ENCODE peak calls at places on chromosomes 1 and 21, in seven cellular contexts. D, M, H, G, Z, J and E are unnamed samples.

GRCh38 chr1:55329091-55329490 is 113.9 kb upstream of the USP24 start:
- DNase-seq in G (peak; percentile 31), J (no peak), D (no peak), M (no peak), H (no peak), Z (no peak), E (no peak)

GRCh38 chr1:235953801-235954200 is 87.1 kb upstream of the LYST start:
- DNase-seq in H (no peak), M (no peak), Z (no peak), D (peak; percentile 48), G (no peak), J (no peak), E (no peak)

GRCh38 chr1:41773144-41773571 is 145.6 kb downstream of the HIVEP3 start:
- DNase-seq in D (peak; percentile 73), Z (no peak), G (no peak), J (no peak), M (no peak), H (no peak), E (no peak)

GRCh38 chr1:63773815-63774616 is at the start of gene ROR1:
- DNase-seq in D (peak; percentile 87), G (peak; percentile 82), Z (no peak), J (peak; percentile 89), M (peak; percentile 73), H (peak; percentile 96), E (peak; percentile 94)

GRCh38 chr1:98104285-98104684 is 183.5 kb upstream of the DPYD start:
- DNase-seq in Z (no peak), H (no peak), D (peak; percentile 62), J (no peak), M (no peak), G (no peak), E (no peak)

GRCh38 chr1:151739590-151740355 is 18.5 kb downstream of the RIIAD1 start:
- DNase-seq in D (peak; percentile 91), G (no peak), M (no peak), J (peak; percentile 50), H (no peak), Z (no peak), E (no peak)

GRCh38 chr1:26190373-26190987 is at the start of gene CATSPER4:
- DNase-seq in J (no peak), G (no peak), H (no peak), M (peak; percentile 24), Z (no peak), D (no peak), E (no peak)

GRCh38 chr1:3335754-3336640 is 118.5 kb upstream of the ARHGEF16 start:
- DNase-seq in J (no peak), D (no peak), G (no peak), Z (no peak), M (no peak), H (no peak), E (no peak)

GRCh38 chr1:119336738-119337315 is 31.8 kb upstream of the HAO2 start:
- DNase-seq in J (no peak), G (no peak), D (no peak), M (no peak), H (no peak), Z (no peak), E (no peak)

GRCh38 chr1:9825101-9826074 is 1.6 kb upstream of the CLSTN1 start:
- DNase-seq in G (peak; percentile 77), M (no peak), J (peak; percentile 90), Z (peak; percentile 45), H (peak; percentile 87), D (peak; percentile 93), E (peak; percentile 92)

GRCh38 chr1:68819190-68819829 is 322.4 kb upstream of the DEPDC1 start:
- DNase-seq in J (no peak), G (no peak), H (no peak), Z (no peak), D (peak; percentile 5), M (no peak), E (no peak)

GRCh38 chr1:154448271-154448905 is 43.2 kb downstream of the IL6R start:
- DNase-seq in M (no peak), J (no peak), G (no peak), Z (no peak), H (no peak), D (no peak), E (no peak)

GRCh38 chr1:11534846-11535245 is 55.9 kb downstream of the DISP3 start:
- DNase-seq in G (no peak), H (no peak), J (no peak), M (no peak), D (no peak), Z (no peak), E (peak; percentile 71)

GRCh38 chr1:10692401-10693021 is 103.9 kb downstream of the CASZ1 start:
- DNase-seq in M (peak; percentile 82), G (no peak), J (peak; percentile 86), Z (peak; percentile 27), H (no peak), D (peak; percentile 66), E (no peak)

GRCh38 chr1:160607051-160608032 is 28.0 kb upstream of the CD84 start:
- DNase-seq in Z (peak; percentile 50), J (peak; percentile 55), D (peak; percentile 88), M (peak; percentile 93), H (no peak), G (peak; percentile 59), E (no peak)

GRCh38 chr1:65003316-65003664 is 36.9 kb upstream of the JAK1 start:
- DNase-seq in J (no peak), G (no peak), H (no peak), D (no peak), Z (no peak), M (no peak), E (no peak)

GRCh38 chr1:231161711-231162299 is at the start of gene TRIM67:
- DNase-seq in M (no peak), Z (no peak), D (no peak), J (no peak), G (peak; percentile 46), H (no peak), E (no peak)

GRCh38 chr1:40450491-40451237 is 388 bp downstream of the ZFP69B start:
- DNase-seq in D (peak; percentile 54), G (peak; percentile 5), M (peak; percentile 69), Z (peak; percentile 66), H (peak; percentile 79), J (peak; percentile 33), E (no peak)

GRCh38 chr1:100279358-100279923 is 13.4 kb downstream of the RTCA start:
- DNase-seq in Z (no peak), M (no peak), J (no peak), D (no peak), G (peak; percentile 20), H (no peak), E (no peak)

GRCh38 chr1:100277866-100278265 is 11.8 kb downstream of the RTCA start:
- DNase-seq in G (no peak), H (no peak), J (no peak), M (peak; percentile 12), D (no peak), Z (no peak), E (no peak)

GRCh38 chr1:100284591-100284990 is 18.6 kb downstream of the RTCA start:
- DNase-seq in M (no peak), D (no peak), G (no peak), J (no peak), H (no peak), Z (no peak), E (no peak)

GRCh38 chr1:100279954-100280682 is 14.1 kb downstream of the RTCA start:
- DNase-seq in G (no peak), J (no peak), Z (no peak), M (no peak), D (no peak), H (no peak), E (no peak)
- H3K4me1 ChIP-seq in G (no peaks in the 10 kb centered on the region), J (no peaks in the 10 kb centered on the region), Z (peaks cover 3% of the 10 kb centered on the region), M (no peaks in the 10 kb centered on the region), D (no peaks in the 10 kb centered on the region), H (no peaks in the 10 kb centered on the region), E (no peaks in the 10 kb centered on the region)

DNA sequence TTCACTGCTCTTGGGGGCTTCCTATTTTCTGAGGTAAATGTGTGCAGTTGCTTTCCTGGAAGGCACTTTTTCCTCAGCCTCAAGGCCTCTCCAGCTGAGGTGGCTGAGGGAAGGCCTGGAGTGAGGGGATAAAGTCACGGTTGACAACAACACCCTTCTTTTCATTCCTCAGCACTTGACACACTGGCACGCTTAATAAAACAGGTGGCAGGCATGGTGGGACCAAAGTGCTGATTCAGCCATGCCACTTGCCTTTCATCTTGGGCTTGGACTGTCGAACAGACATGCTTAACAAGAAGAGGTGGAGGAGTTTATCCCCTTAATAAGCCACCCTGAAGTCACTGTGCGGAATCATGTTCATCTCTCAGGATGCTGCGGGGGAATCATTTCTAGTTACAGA is 23.6 kb upstream of the GRHL3 start:
- DNase-seq in Z (no peak), H (no peak), D (no peak), J (no peak), G (no peak), M (no peak), E (no peak)
- H3K27ac ChIP-seq in Z (no peak overlapping the region), H (no peak overlapping the region), D (peak overlapping the region; percentile 96), J (peak overlapping the region; percentile 81), G (no peak overlapping the region), M (no peak overlapping the region), E (no peak overlapping the region)

DNA sequence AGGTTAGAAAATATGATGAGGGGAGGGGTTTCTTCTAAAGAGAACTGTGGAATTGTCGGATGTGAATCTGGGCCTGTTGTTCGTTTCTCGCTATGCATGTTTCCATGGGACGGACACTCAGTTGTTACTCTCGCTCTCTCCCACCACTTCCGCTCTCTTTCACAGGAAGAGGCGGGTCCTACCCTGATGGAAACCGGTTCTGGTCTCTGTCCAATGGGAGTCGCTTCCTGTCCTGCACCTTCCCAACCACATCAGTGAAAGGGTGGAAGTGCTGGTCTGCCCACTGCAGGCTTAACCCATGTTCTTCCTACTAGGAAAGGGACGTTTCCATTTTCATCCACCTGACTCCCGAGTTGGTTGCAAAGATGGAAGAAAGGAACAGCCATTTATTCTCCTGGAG is 119.4 kb downstream of the KCNJ15 start:
- DNase-seq in M (no peak), Z (no peak), D (no peak), H (no peak), G (no peak), J (no peak), E (no peak)
- H3K4me3 ChIP-seq in M (no peak overlapping the region), Z (no peak overlapping the region), D (no peak overlapping the region), H (no peak overlapping the region), G (no peak overlapping the region), J (no peak overlapping the region), E (no peak overlapping the region)

GRCh38 chr1:16005597-16005996 is 1.6 kb downstream of the SRARP start:
- DNase-seq in M (no peak), J (no peak), Z (no peak), G (no peak), H (peak; percentile 16), D (no peak), E (no peak)

GRCh38 chr1:16009030-16009460 is 5.0 kb downstream of the SRARP start:
- DNase-seq in D (peak; percentile 83), H (peak; percentile 94), G (peak; percentile 86), Z (peak; percentile 46), M (peak; percentile 68), J (peak; percentile 82), E (peak; percentile 89)

GRCh38 chr1:16007671-16008341 is 3.8 kb downstream of the SRARP start:
- DNase-seq in Z (no peak), J (no peak), H (no peak), G (no peak), M (no peak), D (no peak), E (peak; percentile 4)

GRCh38 chr1:16006552-16007485 is 2.8 kb downstream of the SRARP start:
- DNase-seq in M (peak; percentile 26), D (peak; percentile 46), Z (no peak), J (no peak), H (no peak), G (no peak), E (peak; percentile 62)

DNA sequence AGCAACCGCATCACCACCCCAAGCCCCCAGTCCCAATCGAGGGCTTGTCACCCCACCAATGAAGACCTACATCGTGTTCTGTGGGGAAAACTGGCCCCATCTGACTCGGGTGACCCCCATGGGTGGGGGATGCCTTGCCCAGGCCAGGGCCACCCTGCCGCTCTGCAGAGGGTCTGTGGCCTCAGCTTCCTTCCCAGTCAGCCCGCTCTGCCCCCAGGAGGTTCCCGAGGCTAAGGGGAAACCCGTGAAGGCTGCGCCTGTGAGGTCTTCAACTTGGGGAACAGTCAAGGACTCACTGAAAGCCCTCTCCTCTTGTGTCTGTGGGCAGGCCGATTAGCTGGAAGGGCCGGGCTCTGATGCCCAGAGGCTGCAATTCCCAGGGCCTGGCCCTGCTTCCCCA is 2.0 kb downstream of the SRARP start:
- DNase-seq in M (no peak), G (no peak), H (no peak), Z (no peak), J (no peak), D (no peak), E (peak; percentile 66)
- H3K4me1 ChIP-seq in M (peaks cover 8% of the 10 kb centered on the region), G (no peaks in the 10 kb centered on the region), H (no peaks in the 10 kb centered on the region), Z (no peaks in the 10 kb centered on the region), J (no peaks in the 10 kb centered on the region), D (peaks cover 6% of the 10 kb centered on the region), E (no peaks in the 10 kb centered on the region)